ENCODE peak calls at places on chromosomes 6 and 20, in eight cellular contexts. Q is right lobe of liver, T is Peyer's patch, L is A549, V is suprapubic skin, E is breast epithelium, H is endothelial cell of umbilical vein, B is heart left ventricle. X is an unnamed sample.
A peak's percentile ranks its signal among the peaks of the same experiment; 100 is the strongest.

GRCh38 chr6:169034523-169035167 is 219.0 kb downstream of the THBS2 start:
- DNase-seq in Q (no peak), L (no peak), V (no peak), H (no peak), B (no peak), T (no peak), E (no peak), X (peak; percentile 82)

GRCh38 chr6:137423444-137424168 is 70.6 kb downstream of the OLIG3 start:
- DNase-seq in T (no peak), V (no peak), E (no peak), H (no peak), B (no peak), L (no peak), Q (no peak), X (no peak)

GRCh38 chr20:36861625-36861874 is 14.4 kb upstream of the TLDC2 start:
- DNase-seq in E (no peak), B (no peak), V (no peak), T (no peak), H (no peak), Q (no peak), L (peak; percentile 25), X (no peak)

GRCh38 chr6:22804620-22805271 is 235.4 kb downstream of the HDGFL1 start:
- DNase-seq in H (no peak), Q (no peak), B (no peak), E (no peak), T (no peak), V (no peak), L (no peak), X (no peak)

GRCh38 chr20:11204926-11205768 is 531.3 kb upstream of the JAG1 start:
- DNase-seq in B (peak; percentile 68), H (peak; percentile 79), L (peak; percentile 89), Q (no peak), E (no peak), T (peak; percentile 80), V (no peak), X (no peak)

GRCh38 chr20:15265910-15266309 is 928.5 kb upstream of the FLRT3 start:
- DNase-seq in L (no peak), B (no peak), H (no peak), Q (no peak), V (no peak), T (no peak), E (no peak), X (no peak)

GRCh38 chr6:135901776-135902524 is 50.4 kb downstream of the PDE7B start:
- DNase-seq in T (peak; percentile 47), L (no peak), H (no peak), V (no peak), B (peak; percentile 71), E (no peak), Q (no peak), X (peak; percentile 85)

GRCh38 chr6:15960740-15961629 is 167.9 kb upstream of the MYLIP start:
- DNase-seq in E (no peak), L (no peak), H (no peak), V (no peak), T (no peak), Q (no peak), B (no peak), X (no peak)

GRCh38 chr6:163554032-163554431 is 139.5 kb downstream of the QKI start:
- DNase-seq in V (no peak), L (no peak), H (no peak), E (no peak), T (no peak), Q (no peak), B (no peak), X (no peak)

GRCh38 chr6:157533397-157533814 is 152.4 kb downstream of the ZDHHC14 start:
- DNase-seq in H (no peak), B (no peak), E (no peak), V (no peak), T (no peak), L (no peak), Q (no peak), X (no peak)

GRCh38 chr20:37994512-37994911 is 38.7 kb downstream of the TTI1 start:
- DNase-seq in B (no peak), V (no peak), E (no peak), H (no peak), T (no peak), Q (no peak), L (peak; percentile 40), X (no peak)

GRCh38 chr6:169250660-169251059 is 3.0 kb downstream of the THBS2 start:
- DNase-seq in B (peak; percentile 14), V (peak; percentile 83), H (no peak), E (no peak), T (peak; percentile 50), L (peak; percentile 16), Q (no peak), X (peak; percentile 89)

GRCh38 chr20:19492937-19493336 is 265.1 kb upstream of the RIN2 start:
- DNase-seq in H (no peak), L (no peak), T (no peak), V (no peak), Q (no peak), B (no peak), E (no peak), X (no peak)

GRCh38 chr6:31287621-31288020 is 15.7 kb upstream of the HLA-C start:
- DNase-seq in T (no peak), B (no peak), L (no peak), Q (no peak), E (no peak), V (no peak), H (no peak), X (no peak)

GRCh38 chr20:22456109-22456508 is 128.3 kb downstream of the FOXA2 start:
- DNase-seq in B (no peak), Q (no peak), E (no peak), L (no peak), T (no peak), V (no peak), H (no peak), X (no peak)

GRCh38 chr20:22452442-22453011 is 131.8 kb downstream of the FOXA2 start:
- DNase-seq in T (no peak), Q (no peak), L (no peak), E (no peak), V (no peak), H (no peak), B (no peak), X (no peak)

GRCh38 chr20:22450540-22450939 is 133.8 kb downstream of the FOXA2 start:
- DNase-seq in L (no peak), V (no peak), E (no peak), B (no peak), T (no peak), Q (no peak), H (no peak), X (no peak)

GRCh38 chr20:22455259-22455658 is 129.1 kb downstream of the FOXA2 start:
- DNase-seq in T (no peak), L (no peak), Q (no peak), E (no peak), H (no peak), V (no peak), B (no peak), X (no peak)

DNA sequence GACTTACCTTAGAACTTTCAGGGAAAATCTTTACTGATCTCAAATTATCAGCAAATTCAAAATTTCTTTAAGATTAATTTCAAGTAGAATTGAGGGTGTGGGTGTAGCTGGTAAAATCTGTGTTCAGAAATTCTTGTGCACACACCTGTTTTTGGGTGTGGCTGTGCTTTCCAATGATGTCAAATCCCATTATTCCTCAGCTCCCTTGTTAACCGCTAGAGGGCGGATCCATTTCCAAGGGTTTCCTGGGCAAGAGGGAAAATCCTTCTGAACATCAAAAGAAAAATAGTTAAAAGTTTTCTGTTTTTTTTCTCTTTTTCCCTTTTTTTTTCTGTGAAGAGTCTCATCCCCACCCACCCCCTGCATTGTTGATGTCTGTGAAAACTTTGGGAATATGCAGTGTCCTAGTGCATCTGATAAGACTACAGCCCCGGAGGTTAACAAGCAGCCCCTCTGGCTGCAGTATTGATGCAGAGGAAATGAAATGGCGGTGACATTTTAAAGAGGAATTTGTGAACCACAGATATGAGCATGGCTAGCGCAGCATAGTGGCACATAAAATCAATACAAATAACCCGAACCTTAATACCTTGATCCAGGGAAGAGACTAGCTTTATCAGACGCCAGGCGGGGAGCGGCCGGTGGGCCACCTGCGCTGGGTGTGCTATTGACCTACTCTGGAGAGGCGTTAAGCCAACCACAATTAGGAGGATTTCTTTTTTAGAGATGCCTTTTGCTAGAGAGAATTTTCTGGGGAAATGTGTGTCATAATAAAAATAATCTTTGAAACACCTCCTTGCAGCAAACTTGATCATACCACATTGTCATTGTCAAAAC is 130.9 kb downstream of the FOXA2 start:
- DNase-seq in H (peak; percentile 11), T (peak; percentile 51), L (peak; percentile 77), E (no peak), B (no peak), V (no peak), Q (no peak), X (no peak)
- TF ChIP-seq CTCF in H (peak; percentile 64), T (peak; percentile 62), L (peak; percentile 82), E (no peak), B (peak; percentile 40), V (no peak), Q (peak; percentile 83), X (no peak)

GRCh38 chr6:26309731-26310142 is 55.3 kb upstream of the BTN3A2 start:
- DNase-seq in E (no peak), Q (no peak), L (peak; percentile 45), B (no peak), H (no peak), V (no peak), T (no peak), X (no peak)
- TF ChIP-seq POLR2A in E (no peak), Q (no peak), L (no peak), B (no peak), H (no peak), V (no peak), T (no peak), X (no peak)

GRCh38 chr6:91337967-91338366 is 751.1 kb upstream of the MAP3K7 start:
- DNase-seq in L (no peak), E (no peak), T (no peak), Q (no peak), B (no peak), H (no peak), V (no peak), X (no peak)
- TF ChIP-seq CTCF in L (no peak), E (no peak), T (no peak), Q (peak; percentile 14), B (no peak), H (peak; percentile 9), V (no peak), X (no peak)

DNA sequence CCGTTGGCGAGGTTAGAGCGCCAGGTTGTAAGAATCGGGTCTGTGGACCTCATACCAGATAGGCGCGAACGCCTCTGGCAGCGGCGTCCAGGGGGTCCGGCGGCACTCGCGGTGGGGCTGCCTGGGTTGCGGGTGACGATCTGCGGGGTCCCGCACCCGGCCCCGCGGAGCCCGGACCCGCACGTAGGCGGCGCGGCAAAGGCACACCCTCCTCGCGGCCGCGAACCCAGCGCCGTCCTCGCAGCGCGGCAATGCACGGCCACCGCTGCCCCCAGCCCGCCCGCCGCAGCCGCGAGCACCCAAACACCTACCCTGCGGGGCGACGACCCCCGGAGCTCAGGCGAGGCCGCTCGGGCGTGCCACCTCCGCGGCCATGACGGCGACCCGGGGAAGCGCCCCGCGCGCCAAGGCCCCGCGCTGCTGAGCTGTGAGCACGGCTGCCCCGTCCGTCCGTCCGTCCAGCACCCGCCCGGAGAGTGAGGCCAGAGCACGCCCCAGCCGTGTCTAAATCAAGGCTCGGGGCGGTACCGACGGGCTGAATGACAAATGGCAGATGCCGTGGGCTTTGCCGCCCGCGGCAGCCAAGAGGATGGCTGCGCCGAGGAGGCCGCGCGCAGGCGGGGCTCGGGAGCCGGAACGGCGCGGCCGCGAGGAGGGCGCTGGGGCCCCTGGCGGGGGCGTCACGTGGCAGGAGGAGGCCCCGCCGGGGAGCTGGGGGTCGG is at the start of gene PLAGL1:
- DNase-seq in L (peak; percentile 50), B (peak; percentile 74), V (peak; percentile 80), H (peak; percentile 57), E (no peak), T (peak; percentile 65), Q (peak; percentile 63), X (peak; percentile 92)
- TF ChIP-seq POLR2A in L (peak; percentile 46), B (no peak), V (peak; percentile 19), H (peak; percentile 72), E (no peak), T (peak; percentile 29), Q (peak; percentile 28), X (no peak)

X was measured in lower leg skin.